ENCODE peak calls at places on chromosomes 7 and 10, in ten cellular contexts. One of them, this sample, is unnamed.
A peak's percentile ranks its signal among the peaks of the same experiment; 100 is the strongest.

GRCh38 chr10:6232846-6233724 is 30.4 kb downstream of the PFKFB3 start:
- DNase-seq in prostate gland: no peak
- DNase-seq in lower lobe of right lung: no peak
- DNase-seq in WERI-Rb-1: no peak
- DNase-seq in A549: no peak
- DNase-seq in dorsolateral prefrontal cortex: peak; percentile 17
- DNase-seq in AG09319: no peak
- DNase-seq in HFF-Myc: no peak
- DNase-seq in RWPE1: no peak
- DNase-seq in activated B cell treated with CpG ODN at 0.5 μM for 24 hours: no peak
- DNase-seq in this sample: no peak

GRCh38 chr10:50576245-50576815 is 47.4 kb downstream of the SGMS1 start:
- DNase-seq in prostate gland: no peak
- DNase-seq in lower lobe of right lung: no peak
- DNase-seq in WERI-Rb-1: no peak
- DNase-seq in A549: no peak
- DNase-seq in dorsolateral prefrontal cortex: no peak
- DNase-seq in AG09319: no peak
- DNase-seq in HFF-Myc: no peak
- DNase-seq in RWPE1: no peak
- DNase-seq in activated B cell treated with CpG ODN at 0.5 μM for 24 hours: no peak
- DNase-seq in this sample: no peak

GRCh38 chr7:83835424-83835823 is 186.5 kb upstream of the SEMA3E start:
- DNase-seq in prostate gland: no peak
- DNase-seq in lower lobe of right lung: no peak
- DNase-seq in WERI-Rb-1: no peak
- DNase-seq in A549: no peak
- DNase-seq in dorsolateral prefrontal cortex: no peak
- DNase-seq in AG09319: no peak
- DNase-seq in HFF-Myc: no peak
- DNase-seq in RWPE1: no peak
- DNase-seq in activated B cell treated with CpG ODN at 0.5 μM for 24 hours: no peak
- DNase-seq in this sample: no peak

GRCh38 chr10:98273454-98273850 is 5.5 kb upstream of the LOXL4 start:
- DNase-seq in prostate gland: no peak
- DNase-seq in lower lobe of right lung: no peak
- DNase-seq in WERI-Rb-1: no peak
- DNase-seq in A549: no peak
- DNase-seq in dorsolateral prefrontal cortex: no peak
- DNase-seq in AG09319: no peak
- DNase-seq in HFF-Myc: no peak
- DNase-seq in RWPE1: no peak
- DNase-seq in activated B cell treated with CpG ODN at 0.5 μM for 24 hours: no peak
- DNase-seq in this sample: no peak

GRCh38 chr7:113768256-113768847 is 150.5 kb downstream of the PPP1R3A start:
- DNase-seq in prostate gland: no peak
- DNase-seq in lower lobe of right lung: no peak
- DNase-seq in WERI-Rb-1: no peak
- DNase-seq in A549: no peak
- DNase-seq in dorsolateral prefrontal cortex: no peak
- DNase-seq in AG09319: no peak
- DNase-seq in HFF-Myc: no peak
- DNase-seq in RWPE1: no peak
- DNase-seq in activated B cell treated with CpG ODN at 0.5 μM for 24 hours: no peak
- DNase-seq in this sample: no peak

GRCh38 chr7:17994079-17994478 is 33.6 kb downstream of the PRPS1L1 start:
- DNase-seq in prostate gland: no peak
- DNase-seq in lower lobe of right lung: no peak
- DNase-seq in WERI-Rb-1: no peak
- DNase-seq in A549: no peak
- DNase-seq in dorsolateral prefrontal cortex: no peak
- DNase-seq in AG09319: no peak
- DNase-seq in HFF-Myc: no peak
- DNase-seq in RWPE1: no peak
- DNase-seq in activated B cell treated with CpG ODN at 0.5 μM for 24 hours: no peak
- DNase-seq in this sample: no peak

GRCh38 chr10:101263146-101263837 is 34.0 kb upstream of the LBX1 start:
- DNase-seq in prostate gland: no peak
- DNase-seq in lower lobe of right lung: no peak
- DNase-seq in WERI-Rb-1: peak; percentile 91
- DNase-seq in A549: no peak
- DNase-seq in dorsolateral prefrontal cortex: no peak
- DNase-seq in AG09319: no peak
- DNase-seq in HFF-Myc: no peak
- DNase-seq in RWPE1: no peak
- DNase-seq in activated B cell treated with CpG ODN at 0.5 μM for 24 hours: no peak
- DNase-seq in this sample: no peak

GRCh38 chr7:41711283-41712064 is 8.6 kb upstream of the INHBA start:
- DNase-seq in prostate gland: no peak
- DNase-seq in lower lobe of right lung: peak; percentile 55
- DNase-seq in WERI-Rb-1: peak; percentile 13
- DNase-seq in A549: no peak
- DNase-seq in dorsolateral prefrontal cortex: no peak
- DNase-seq in AG09319: no peak
- DNase-seq in HFF-Myc: no peak
- DNase-seq in RWPE1: no peak
- DNase-seq in activated B cell treated with CpG ODN at 0.5 μM for 24 hours: no peak
- DNase-seq in this sample: peak; percentile 57

GRCh38 chr7:44147026-44147881 is 6.1 kb upstream of the MYL7 start:
- DNase-seq in prostate gland: no peak
- DNase-seq in lower lobe of right lung: no peak
- DNase-seq in WERI-Rb-1: peak; percentile 97
- DNase-seq in A549: no peak
- DNase-seq in dorsolateral prefrontal cortex: no peak
- DNase-seq in AG09319: no peak
- DNase-seq in HFF-Myc: no peak
- DNase-seq in RWPE1: no peak
- DNase-seq in activated B cell treated with CpG ODN at 0.5 μM for 24 hours: peak; percentile 7
- DNase-seq in this sample: no peak

GRCh38 chr10:47374611-47375536 is 9.2 kb downstream of the ZNF488 start:
- DNase-seq in prostate gland: no peak
- DNase-seq in lower lobe of right lung: no peak
- DNase-seq in WERI-Rb-1: no peak
- DNase-seq in A549: no peak
- DNase-seq in dorsolateral prefrontal cortex: no peak
- DNase-seq in AG09319: peak; percentile 25
- DNase-seq in HFF-Myc: no peak
- DNase-seq in RWPE1: no peak
- DNase-seq in activated B cell treated with CpG ODN at 0.5 μM for 24 hours: no peak
- DNase-seq in this sample: no peak

GRCh38 chr7:45692031-45692430 is 117.9 kb downstream of the ADCY1 start:
- DNase-seq in prostate gland: peak; percentile 3
- DNase-seq in lower lobe of right lung: no peak
- DNase-seq in WERI-Rb-1: no peak
- DNase-seq in A549: no peak
- DNase-seq in dorsolateral prefrontal cortex: no peak
- DNase-seq in AG09319: no peak
- DNase-seq in HFF-Myc: no peak
- DNase-seq in RWPE1: no peak
- DNase-seq in activated B cell treated with CpG ODN at 0.5 μM for 24 hours: peak; percentile 3
- DNase-seq in this sample: no peak

GRCh38 chr10:3766046-3766761 is 18.8 kb downstream of the KLF6 start:
- DNase-seq in prostate gland: no peak
- DNase-seq in lower lobe of right lung: no peak
- DNase-seq in WERI-Rb-1: no peak
- DNase-seq in A549: no peak
- DNase-seq in dorsolateral prefrontal cortex: no peak
- DNase-seq in AG09319: no peak
- DNase-seq in HFF-Myc: no peak
- DNase-seq in RWPE1: no peak
- DNase-seq in activated B cell treated with CpG ODN at 0.5 μM for 24 hours: no peak
- DNase-seq in this sample: peak; percentile 40

GRCh38 chr7:130356760-130357611 is 12.4 kb downstream of the CPA5 start:
- DNase-seq in prostate gland: peak; percentile 60
- DNase-seq in lower lobe of right lung: no peak
- DNase-seq in WERI-Rb-1: no peak
- DNase-seq in A549: peak; percentile 56
- DNase-seq in dorsolateral prefrontal cortex: no peak
- DNase-seq in AG09319: peak; percentile 64
- DNase-seq in HFF-Myc: peak; percentile 82
- DNase-seq in RWPE1: peak; percentile 86
- DNase-seq in activated B cell treated with CpG ODN at 0.5 μM for 24 hours: no peak
- DNase-seq in this sample: peak; percentile 96

DNA sequence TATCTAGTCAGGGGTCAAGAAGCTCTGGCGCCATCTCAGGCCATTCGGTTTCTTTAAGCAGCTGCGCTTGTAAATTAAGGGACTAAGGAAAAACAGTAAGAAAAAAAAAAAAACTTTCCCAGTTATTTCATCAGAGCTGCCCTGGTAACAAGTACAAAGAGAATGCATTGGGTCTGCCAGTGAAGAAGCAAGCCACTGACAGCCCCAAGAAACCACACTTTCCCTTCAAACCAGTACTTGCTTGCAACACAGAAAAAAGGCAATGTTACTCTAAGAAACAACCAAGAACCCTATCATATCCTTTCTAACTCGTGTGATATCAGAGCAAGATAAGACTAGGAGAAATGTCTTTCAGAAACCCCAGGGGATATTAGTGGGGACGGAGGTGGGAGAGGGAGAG is 40.6 kb upstream of the AOAH start:
- DNase-seq in prostate gland: no peak
- DNase-seq in lower lobe of right lung: no peak
- DNase-seq in WERI-Rb-1: no peak
- DNase-seq in A549: no peak
- DNase-seq in dorsolateral prefrontal cortex: no peak
- DNase-seq in AG09319: no peak
- DNase-seq in HFF-Myc: no peak
- DNase-seq in RWPE1: no peak
- DNase-seq in activated B cell treated with CpG ODN at 0.5 μM for 24 hours: no peak
- DNase-seq in this sample: no peak
- TF ChIP-seq CTCF in prostate gland: no peak
- TF ChIP-seq CTCF in lower lobe of right lung: no peak
- TF ChIP-seq CTCF in WERI-Rb-1: no peak
- TF ChIP-seq CTCF in A549: no peak
- TF ChIP-seq CTCF in dorsolateral prefrontal cortex: no peak
- TF ChIP-seq CTCF in AG09319: no peak
- TF ChIP-seq CTCF in HFF-Myc: no peak
- TF ChIP-seq CTCF in RWPE1: no peak
- TF ChIP-seq CTCF in activated B cell treated with CpG ODN at 0.5 μM for 24 hours: no peak
- TF ChIP-seq CTCF in this sample: no peak

GRCh38 chr7:96800824-96801223 is 91.2 kb upstream of the SEM1 start:
- DNase-seq in prostate gland: peak; percentile 91
- DNase-seq in lower lobe of right lung: no peak
- DNase-seq in WERI-Rb-1: no peak
- DNase-seq in A549: no peak
- DNase-seq in dorsolateral prefrontal cortex: no peak
- DNase-seq in AG09319: no peak
- DNase-seq in HFF-Myc: no peak
- DNase-seq in RWPE1: no peak
- DNase-seq in activated B cell treated with CpG ODN at 0.5 μM for 24 hours: no peak
- DNase-seq in this sample: peak; percentile 65
- TF ChIP-seq CTCF in prostate gland: peak; percentile 50
- TF ChIP-seq CTCF in lower lobe of right lung: no peak
- TF ChIP-seq CTCF in WERI-Rb-1: no peak
- TF ChIP-seq CTCF in A549: no peak
- TF ChIP-seq CTCF in dorsolateral prefrontal cortex: no peak
- TF ChIP-seq CTCF in AG09319: no peak
- TF ChIP-seq CTCF in HFF-Myc: no peak
- TF ChIP-seq CTCF in RWPE1: no peak
- TF ChIP-seq CTCF in activated B cell treated with CpG ODN at 0.5 μM for 24 hours: no peak
- TF ChIP-seq CTCF in this sample: no peak

GRCh38 chr7:20653636-20654035 is 38.2 kb downstream of the ABCB5 start:
- DNase-seq in prostate gland: no peak
- DNase-seq in lower lobe of right lung: no peak
- DNase-seq in WERI-Rb-1: no peak
- DNase-seq in A549: no peak
- DNase-seq in dorsolateral prefrontal cortex: no peak
- DNase-seq in AG09319: no peak
- DNase-seq in HFF-Myc: no peak
- DNase-seq in RWPE1: no peak
- DNase-seq in activated B cell treated with CpG ODN at 0.5 μM for 24 hours: no peak
- DNase-seq in this sample: peak; percentile 3

GRCh38 chr7:20647908-20648776 is 32.7 kb downstream of the ABCB5 start:
- DNase-seq in prostate gland: no peak
- DNase-seq in lower lobe of right lung: no peak
- DNase-seq in WERI-Rb-1: peak; percentile 50
- DNase-seq in A549: peak; percentile 44
- DNase-seq in dorsolateral prefrontal cortex: no peak
- DNase-seq in AG09319: no peak
- DNase-seq in HFF-Myc: no peak
- DNase-seq in RWPE1: peak; percentile 40
- DNase-seq in activated B cell treated with CpG ODN at 0.5 μM for 24 hours: no peak
- DNase-seq in this sample: peak; percentile 64

GRCh38 chr7:20650782-20651181 is 35.3 kb downstream of the ABCB5 start:
- DNase-seq in prostate gland: no peak
- DNase-seq in lower lobe of right lung: no peak
- DNase-seq in WERI-Rb-1: no peak
- DNase-seq in A549: no peak
- DNase-seq in dorsolateral prefrontal cortex: no peak
- DNase-seq in AG09319: no peak
- DNase-seq in HFF-Myc: no peak
- DNase-seq in RWPE1: no peak
- DNase-seq in activated B cell treated with CpG ODN at 0.5 μM for 24 hours: no peak
- DNase-seq in this sample: no peak

GRCh38 chr7:20647051-20647450 is 31.6 kb downstream of the ABCB5 start:
- DNase-seq in prostate gland: no peak
- DNase-seq in lower lobe of right lung: no peak
- DNase-seq in WERI-Rb-1: no peak
- DNase-seq in A549: no peak
- DNase-seq in dorsolateral prefrontal cortex: no peak
- DNase-seq in AG09319: no peak
- DNase-seq in HFF-Myc: no peak
- DNase-seq in RWPE1: no peak
- DNase-seq in activated B cell treated with CpG ODN at 0.5 μM for 24 hours: no peak
- DNase-seq in this sample: no peak

DNA sequence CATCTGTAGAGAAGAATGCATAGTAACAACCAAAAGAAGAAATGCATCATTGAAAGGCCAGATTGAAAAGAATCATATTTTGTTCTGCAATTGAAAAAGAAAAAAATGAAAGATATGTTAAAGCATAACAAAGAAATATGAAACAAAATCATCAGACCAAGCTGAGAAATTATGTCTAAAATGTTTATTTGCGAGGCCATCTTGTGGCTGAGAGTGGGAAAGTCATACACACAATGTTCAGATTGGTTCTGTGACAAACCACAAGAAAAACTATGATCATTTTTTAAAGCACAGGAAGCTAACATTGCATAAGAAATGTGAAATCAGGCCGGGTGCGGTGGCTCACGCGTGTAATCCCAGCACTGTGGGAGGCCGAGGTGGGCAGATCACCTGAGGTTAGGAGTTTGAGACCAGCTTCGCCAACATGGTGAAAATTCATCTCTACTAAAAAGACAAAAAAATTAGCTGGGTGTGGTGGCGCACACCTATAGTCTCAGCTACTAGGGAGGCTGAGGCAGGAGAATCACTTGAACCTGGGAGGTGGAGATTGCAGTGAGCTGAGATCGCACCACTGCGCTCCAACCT is 36.6 kb downstream of the ABCB5 start:
- DNase-seq in prostate gland: no peak
- DNase-seq in lower lobe of right lung: no peak
- DNase-seq in WERI-Rb-1: no peak
- DNase-seq in A549: peak; percentile 7
- DNase-seq in dorsolateral prefrontal cortex: no peak
- DNase-seq in AG09319: no peak
- DNase-seq in HFF-Myc: no peak
- DNase-seq in RWPE1: peak; percentile 33
- DNase-seq in activated B cell treated with CpG ODN at 0.5 μM for 24 hours: no peak
- DNase-seq in this sample: peak; percentile 31
- TF ChIP-seq CTCF in prostate gland: peak; percentile 9
- TF ChIP-seq CTCF in lower lobe of right lung: peak; percentile 31
- TF ChIP-seq CTCF in WERI-Rb-1: peak; percentile 51
- TF ChIP-seq CTCF in A549: peak; percentile 36
- TF ChIP-seq CTCF in dorsolateral prefrontal cortex: no peak
- TF ChIP-seq CTCF in AG09319: peak; percentile 48
- TF ChIP-seq CTCF in HFF-Myc: no peak
- TF ChIP-seq CTCF in RWPE1: peak; percentile 74
- TF ChIP-seq CTCF in activated B cell treated with CpG ODN at 0.5 μM for 24 hours: no peak
- TF ChIP-seq CTCF in this sample: peak; percentile 55

GRCh38 chr10:120948889-120949382 is 97.8 kb downstream of the WDR11 start:
- DNase-seq in prostate gland: no peak
- DNase-seq in lower lobe of right lung: peak; percentile 63
- DNase-seq in WERI-Rb-1: peak; percentile 67
- DNase-seq in A549: no peak
- DNase-seq in dorsolateral prefrontal cortex: peak; percentile 26
- DNase-seq in AG09319: peak; percentile 12
- DNase-seq in HFF-Myc: no peak
- DNase-seq in RWPE1: no peak
- DNase-seq in activated B cell treated with CpG ODN at 0.5 μM for 24 hours: peak; percentile 47
- DNase-seq in this sample: peak; percentile 73
- TF ChIP-seq CTCF in prostate gland: peak; percentile 63
- TF ChIP-seq CTCF in lower lobe of right lung: peak; percentile 84
- TF ChIP-seq CTCF in WERI-Rb-1: peak; percentile 86
- TF ChIP-seq CTCF in A549: no peak
- TF ChIP-seq CTCF in dorsolateral prefrontal cortex: peak; percentile 97
- TF ChIP-seq CTCF in AG09319: peak; percentile 57
- TF ChIP-seq CTCF in HFF-Myc: peak; percentile 83
- TF ChIP-seq CTCF in RWPE1: no peak
- TF ChIP-seq CTCF in activated B cell treated with CpG ODN at 0.5 μM for 24 hours: no peak
- TF ChIP-seq CTCF in this sample: peak; percentile 92